ENCODE peak calls at places on chromosomes 11 and 22, in four cellular contexts. C is endothelial cell, J is activated T-cell treated with anti-CD3 and anti-CD28 coated beads for 24 hours, T is RPMI8226. Z is an unnamed sample.

GRCh38 chr11:75276696-75277095 is 36.1 kb downstream of the TPBGL start:
- DNase-seq in C (no peak), J (no peak), T (no peak), Z (no peak)

GRCh38 chr11:47477323-47477722 is 28.4 kb upstream of the RAPSN start:
- DNase-seq in C (no peak), T (no peak), J (no peak), Z (no peak)

GRCh38 chr11:130414107-130415088 is 14.0 kb downstream of the ADAMTS8 start:
- DNase-seq in J (no peak), C (no peak), T (no peak), Z (no peak)

GRCh38 chr11:72209101-72209500 is 7.5 kb upstream of the FOLR2 start:
- DNase-seq in T (no peak), C (no peak), J (no peak), Z (no peak)

GRCh38 chr11:43943931-43944751 is 1.7 kb downstream of the C11orf96 start:
- DNase-seq in T (peak; percentile 54), J (no peak), C (peak; percentile 22), Z (no peak)

GRCh38 chr22:47337161-47337621 is 574.7 kb downstream of the TBC1D22A start:
- DNase-seq in T (peak; percentile 56), C (no peak), J (no peak), Z (no peak)

GRCh38 chr11:120249279-120250022 is 9.5 kb downstream of the POU2F3 start:
- DNase-seq in C (no peak), J (no peak), T (no peak), Z (no peak)

GRCh38 chr22:23380230-23380573 is 199.9 kb downstream of the IGLL1 start:
- DNase-seq in J (no peak), C (no peak), T (peak; percentile 74), Z (no peak)

GRCh38 chr11:28566643-28567042 is 458.5 kb downstream of the METTL15 start:
- DNase-seq in T (no peak), C (peak; percentile 7), J (no peak), Z (no peak)

Z was measured in GM19239.